ENCODE peak calls at places on chromosomes 12 and 14, in five cellular contexts. One of them, this sample, is unnamed.

GRCh38 chr12:32455607-32456063 is 56.3 kb downstream of the FGD4 start:
- DNase-seq in stomach: no peak
- DNase-seq in HCT116: peak
- DNase-seq in right lobe of liver: no peak
- DNase-seq in Peyer's patch: no peak
- DNase-seq in this sample: no peak

GRCh38 chr14:54686219-54686870 is 119.4 kb downstream of the SAMD4A start:
- DNase-seq in stomach: no peak
- DNase-seq in HCT116: no peak
- DNase-seq in right lobe of liver: no peak
- DNase-seq in Peyer's patch: no peak
- DNase-seq in this sample: no peak

GRCh38 chr14:77040995-77041744 is 12.7 kb upstream of the IRF2BPL start:
- DNase-seq in stomach: no peak
- DNase-seq in HCT116: no peak
- DNase-seq in right lobe of liver: no peak
- DNase-seq in Peyer's patch: peak
- DNase-seq in this sample: no peak

GRCh38 chr12:12792421-12792820 is 7.0 kb downstream of the APOLD1 start:
- DNase-seq in stomach: no peak
- DNase-seq in HCT116: no peak
- DNase-seq in right lobe of liver: no peak
- DNase-seq in Peyer's patch: no peak
- DNase-seq in this sample: peak

GRCh38 chr12:88805692-88806091 is 225.4 kb upstream of the KITLG start:
- DNase-seq in stomach: no peak
- DNase-seq in HCT116: no peak
- DNase-seq in right lobe of liver: no peak
- DNase-seq in Peyer's patch: no peak
- DNase-seq in this sample: no peak

GRCh38 chr14:39229601-39230110 is 4.1 kb upstream of the MIA2 start:
- DNase-seq in stomach: no peak
- DNase-seq in HCT116: no peak
- DNase-seq in right lobe of liver: no peak
- DNase-seq in Peyer's patch: no peak
- DNase-seq in this sample: no peak

GRCh38 chr12:31234955-31235867 is 90.7 kb downstream of the SINHCAF start:
- DNase-seq in stomach: peak
- DNase-seq in HCT116: peak
- DNase-seq in right lobe of liver: no peak
- DNase-seq in Peyer's patch: no peak
- DNase-seq in this sample: peak

GRCh38 chr14:104800600-104801283 is at the start of gene ZBTB42:
- DNase-seq in stomach: peak
- DNase-seq in HCT116: no peak
- DNase-seq in right lobe of liver: peak
- DNase-seq in Peyer's patch: peak
- DNase-seq in this sample: no peak

GRCh38 chr14:50087350-50088116 is 28.8 kb downstream of the VCPKMT start:
- DNase-seq in stomach: no peak
- DNase-seq in HCT116: no peak
- DNase-seq in right lobe of liver: no peak
- DNase-seq in Peyer's patch: no peak
- DNase-seq in this sample: no peak

GRCh38 chr12:24996102-24996797 is 47.3 kb upstream of the BCAT1 start:
- DNase-seq in stomach: no peak
- DNase-seq in HCT116: no peak
- DNase-seq in right lobe of liver: no peak
- DNase-seq in Peyer's patch: no peak
- DNase-seq in this sample: no peak

GRCh38 chr14:95884377-95884776 is 7.7 kb downstream of the TUNAR start:
- DNase-seq in stomach: no peak
- DNase-seq in HCT116: no peak
- DNase-seq in right lobe of liver: no peak
- DNase-seq in Peyer's patch: no peak
- DNase-seq in this sample: no peak

GRCh38 chr12:75890660-75891059 is 140.9 kb downstream of the PHLDA1 start:
- DNase-seq in stomach: no peak
- DNase-seq in HCT116: no peak
- DNase-seq in right lobe of liver: no peak
- DNase-seq in Peyer's patch: no peak
- DNase-seq in this sample: no peak

GRCh38 chr14:75969891-75970290 is 11.9 kb downstream of the TGFB3 start:
- DNase-seq in stomach: no peak
- DNase-seq in HCT116: no peak
- DNase-seq in right lobe of liver: no peak
- DNase-seq in Peyer's patch: no peak
- DNase-seq in this sample: no peak

GRCh38 chr14:70972107-70972976 is 65.1 kb downstream of the PCNX1 start:
- DNase-seq in stomach: peak
- DNase-seq in HCT116: peak
- DNase-seq in right lobe of liver: peak
- DNase-seq in Peyer's patch: peak
- DNase-seq in this sample: no peak

GRCh38 chr12:89899651-89900050 is 191.0 kb upstream of the ATP2B1 start:
- DNase-seq in stomach: no peak
- DNase-seq in HCT116: no peak
- DNase-seq in right lobe of liver: no peak
- DNase-seq in Peyer's patch: no peak
- DNase-seq in this sample: no peak

GRCh38 chr12:55719371-55719770 is 822 bp upstream of the RDH5 start:
- DNase-seq in stomach: no peak
- DNase-seq in HCT116: no peak
- DNase-seq in right lobe of liver: no peak
- DNase-seq in Peyer's patch: no peak
- DNase-seq in this sample: no peak

GRCh38 chr12:15899282-15899870 is 11.8 kb upstream of the DERA start:
- DNase-seq in stomach: no peak
- DNase-seq in HCT116: no peak
- DNase-seq in right lobe of liver: no peak
- DNase-seq in Peyer's patch: no peak
- DNase-seq in this sample: no peak

GRCh38 chr14:76955575-76956252 is 72.8 kb downstream of the IRF2BPL start:
- DNase-seq in stomach: no peak
- DNase-seq in HCT116: no peak
- DNase-seq in right lobe of liver: no peak
- DNase-seq in Peyer's patch: peak
- DNase-seq in this sample: no peak

GRCh38 chr14:61927521-61927920 is 165.3 kb downstream of the SNAPC1 start:
- DNase-seq in stomach: no peak
- DNase-seq in HCT116: no peak
- DNase-seq in right lobe of liver: no peak
- DNase-seq in Peyer's patch: no peak
- DNase-seq in this sample: no peak

GRCh38 chr12:128982134-128982533 is 128.9 kb downstream of the GLT1D1 start:
- DNase-seq in stomach: no peak
- DNase-seq in HCT116: no peak
- DNase-seq in right lobe of liver: no peak
- DNase-seq in Peyer's patch: no peak
- DNase-seq in this sample: no peak

GRCh38 chr12:12717586-12718381 is 616 bp downstream of the CDKN1B start:
- DNase-seq in stomach: no peak
- DNase-seq in HCT116: no peak
- DNase-seq in right lobe of liver: peak
- DNase-seq in Peyer's patch: peak
- DNase-seq in this sample: no peak

GRCh38 chr12:2902287-2902880 is 11.7 kb downstream of the TULP3 start:
- DNase-seq in stomach: peak
- DNase-seq in HCT116: no peak
- DNase-seq in right lobe of liver: no peak
- DNase-seq in Peyer's patch: no peak
- DNase-seq in this sample: no peak

GRCh38 chr14:29601559-29602109 is 326.0 kb downstream of the PRKD1 start:
- DNase-seq in stomach: no peak
- DNase-seq in HCT116: no peak
- DNase-seq in right lobe of liver: no peak
- DNase-seq in Peyer's patch: no peak
- DNase-seq in this sample: no peak

GRCh38 chr12:57518920-57519757 is 1.2 kb downstream of the DDIT3 start:
- DNase-seq in stomach: peak
- DNase-seq in HCT116: no peak
- DNase-seq in right lobe of liver: peak
- DNase-seq in Peyer's patch: no peak
- DNase-seq in this sample: no peak

GRCh38 chr14:54356172-54356571 is 40.6 kb upstream of the CDKN3 start:
- DNase-seq in stomach: no peak
- DNase-seq in HCT116: no peak
- DNase-seq in right lobe of liver: no peak
- DNase-seq in Peyer's patch: no peak
- DNase-seq in this sample: peak

GRCh38 chr14:95323917-95324316 is 4.2 kb upstream of the CLMN start:
- DNase-seq in stomach: no peak
- DNase-seq in HCT116: no peak
- DNase-seq in right lobe of liver: no peak
- DNase-seq in Peyer's patch: no peak
- DNase-seq in this sample: no peak

GRCh38 chr12:13347241-13348043 is 150.9 kb downstream of the EMP1 start:
- DNase-seq in stomach: no peak
- DNase-seq in HCT116: peak
- DNase-seq in right lobe of liver: no peak
- DNase-seq in Peyer's patch: no peak
- DNase-seq in this sample: no peak

GRCh38 chr12:76777765-76778216 is 13.9 kb downstream of the ZDHHC17 start:
- DNase-seq in stomach: no peak
- DNase-seq in HCT116: no peak
- DNase-seq in right lobe of liver: no peak
- DNase-seq in Peyer's patch: peak
- DNase-seq in this sample: no peak

GRCh38 chr12:68094645-68095395 is 64.7 kb downstream of the IFNG start:
- DNase-seq in stomach: no peak
- DNase-seq in HCT116: no peak
- DNase-seq in right lobe of liver: no peak
- DNase-seq in Peyer's patch: no peak
- DNase-seq in this sample: no peak

GRCh38 chr12:68092976-68093375 is 66.6 kb downstream of the IFNG start:
- DNase-seq in stomach: no peak
- DNase-seq in HCT116: no peak
- DNase-seq in right lobe of liver: no peak
- DNase-seq in Peyer's patch: no peak
- DNase-seq in this sample: no peak

GRCh38 chr12:68086019-68086603 is 73.4 kb downstream of the IFNG start:
- DNase-seq in stomach: no peak
- DNase-seq in HCT116: no peak
- DNase-seq in right lobe of liver: no peak
- DNase-seq in Peyer's patch: no peak
- DNase-seq in this sample: no peak

GRCh38 chr12:68094195-68094594 is 65.3 kb downstream of the IFNG start:
- DNase-seq in stomach: no peak
- DNase-seq in HCT116: no peak
- DNase-seq in right lobe of liver: no peak
- DNase-seq in Peyer's patch: no peak
- DNase-seq in this sample: no peak

GRCh38 chr12:68089101-68089500 is 70.4 kb downstream of the IFNG start:
- DNase-seq in stomach: no peak
- DNase-seq in HCT116: no peak
- DNase-seq in right lobe of liver: no peak
- DNase-seq in Peyer's patch: no peak
- DNase-seq in this sample: no peak
- TF ChIP-seq CTCF in stomach: no peak
- TF ChIP-seq CTCF in HCT116: no peak
- TF ChIP-seq CTCF in right lobe of liver: no peak
- TF ChIP-seq CTCF in Peyer's patch: no peak
- TF ChIP-seq CTCF in this sample: no peak

GRCh38 chr12:70719672-70720420 is 82.6 kb upstream of the PTPRB start:
- DNase-seq in stomach: no peak
- DNase-seq in HCT116: no peak
- DNase-seq in right lobe of liver: no peak
- DNase-seq in Peyer's patch: no peak
- DNase-seq in this sample: no peak
- H3K4me3 ChIP-seq in stomach: no peak
- H3K4me3 ChIP-seq in HCT116: no peak
- H3K4me3 ChIP-seq in right lobe of liver: no peak
- H3K4me3 ChIP-seq in Peyer's patch: no peak
- H3K4me3 ChIP-seq in this sample: peak

DNA sequence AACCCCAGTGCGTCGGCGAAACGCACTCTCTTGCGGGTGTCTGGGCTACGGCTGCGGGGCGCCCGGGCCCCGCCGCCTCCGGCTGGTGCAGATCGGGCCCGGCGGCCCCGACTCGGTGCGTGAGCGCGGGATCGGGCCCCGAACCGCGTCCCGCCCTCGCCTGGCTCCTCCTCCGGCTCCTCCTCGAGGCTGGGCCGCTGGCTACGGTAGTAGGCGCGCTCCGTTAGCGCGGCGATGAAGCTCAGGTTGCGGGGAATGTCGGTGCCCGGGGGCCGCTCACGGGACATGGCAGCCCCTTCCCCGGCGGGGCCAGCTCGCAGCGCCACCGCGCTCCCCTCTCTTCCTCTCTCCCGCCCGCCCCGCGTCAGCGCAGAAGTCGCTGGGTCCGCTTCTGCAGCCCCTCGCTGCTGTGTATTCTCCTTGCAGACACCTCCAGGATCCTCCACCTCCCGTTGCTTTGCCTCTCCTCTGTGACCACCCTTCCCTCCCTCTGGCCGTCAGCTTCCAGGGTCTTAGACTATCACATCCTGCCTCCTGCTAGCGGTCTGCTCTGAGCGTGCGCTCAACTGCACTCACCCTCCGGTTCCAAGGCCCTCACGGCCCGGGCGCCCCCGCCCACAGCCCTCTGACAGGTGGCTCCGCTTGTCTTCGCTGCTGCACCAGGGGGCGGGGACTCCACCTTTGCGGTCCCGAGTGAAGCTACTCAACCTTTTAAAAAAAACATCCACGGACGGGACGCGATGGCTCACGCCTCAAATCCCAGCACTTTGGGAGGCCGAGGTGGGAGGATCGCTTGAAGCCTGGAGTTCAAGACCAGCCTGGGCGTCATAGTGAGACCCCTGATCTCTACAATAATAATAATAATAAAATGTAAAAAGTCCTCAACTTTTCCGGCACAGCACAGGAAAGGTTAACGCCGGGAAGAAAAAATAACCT is at the start of gene PPP1R3E:
- DNase-seq in stomach: peak
- DNase-seq in HCT116: no peak
- DNase-seq in right lobe of liver: peak
- DNase-seq in Peyer's patch: peak
- DNase-seq in this sample: no peak
- TF ChIP-seq POLR2A in stomach: no peak
- TF ChIP-seq POLR2A in HCT116: no peak
- TF ChIP-seq POLR2A in right lobe of liver: no peak
- TF ChIP-seq POLR2A in Peyer's patch: no peak
- TF ChIP-seq POLR2A in this sample: no peak

GRCh38 chr12:53046655-53047220 is 3.1 kb upstream of the TNS2 start:
- DNase-seq in stomach: peak
- DNase-seq in HCT116: no peak
- DNase-seq in right lobe of liver: peak
- DNase-seq in Peyer's patch: peak
- DNase-seq in this sample: peak

GRCh38 chr12:53049582-53050318 is at the start of gene TNS2:
- DNase-seq in stomach: peak
- DNase-seq in HCT116: no peak
- DNase-seq in right lobe of liver: peak
- DNase-seq in Peyer's patch: no peak
- DNase-seq in this sample: peak

GRCh38 chr12:53048780-53049401 is 974 bp upstream of the TNS2 start:
- DNase-seq in stomach: peak
- DNase-seq in HCT116: no peak
- DNase-seq in right lobe of liver: peak
- DNase-seq in Peyer's patch: no peak
- DNase-seq in this sample: peak

GRCh38 chr12:53047221-53048032 is 2.4 kb upstream of the TNS2 start:
- DNase-seq in stomach: peak
- DNase-seq in HCT116: no peak
- DNase-seq in right lobe of liver: peak
- DNase-seq in Peyer's patch: peak
- DNase-seq in this sample: peak

GRCh38 chr12:53048033-53048779 is 1.7 kb upstream of the TNS2 start:
- DNase-seq in stomach: peak
- DNase-seq in HCT116: no peak
- DNase-seq in right lobe of liver: peak
- DNase-seq in Peyer's patch: no peak
- DNase-seq in this sample: no peak
- TF ChIP-seq CTCF in stomach: no peak
- TF ChIP-seq CTCF in HCT116: peak
- TF ChIP-seq CTCF in right lobe of liver: peak
- TF ChIP-seq CTCF in Peyer's patch: peak
- TF ChIP-seq CTCF in this sample: no peak

This sample was measured in vagina.